ENCODE peak calls at places on chromosomes 16 and 17, in nine cellular contexts. One of them, this sample, is unnamed.

GRCh38 chr17:38344127-38344745 is 480 bp upstream of the GPR179 start:
- DNase-seq in effector CD4-positive, alpha-beta T cell: no peak
- DNase-seq in NCI-H2107: no peak
- DNase-seq in KG1: no peak
- DNase-seq in GM10248: no peak
- DNase-seq in colonic mucosa: no peak
- DNase-seq in uterus: no peak
- DNase-seq in CD8-positive, alpha-beta memory T cell: no peak
- DNase-seq in AG08395: no peak
- DNase-seq in this sample: no peak

GRCh38 chr17:82929011-82929622 is 89.3 kb upstream of the ZNF750 start:
- DNase-seq in KG1: no peak
- DNase-seq in CD8-positive, alpha-beta memory T cell: peak
- DNase-seq in colonic mucosa: no peak
- DNase-seq in NCI-H2107: no peak
- DNase-seq in GM10248: no peak
- DNase-seq in uterus: no peak
- DNase-seq in effector CD4-positive, alpha-beta T cell: no peak
- DNase-seq in AG08395: no peak
- DNase-seq in this sample: no peak

GRCh38 chr17:56150631-56151030 is 2.6 kb upstream of the ANKFN1 start:
- DNase-seq in colonic mucosa: no peak
- DNase-seq in AG08395: no peak
- DNase-seq in NCI-H2107: no peak
- DNase-seq in effector CD4-positive, alpha-beta T cell: no peak
- DNase-seq in GM10248: no peak
- DNase-seq in KG1: no peak
- DNase-seq in CD8-positive, alpha-beta memory T cell: no peak
- DNase-seq in uterus: no peak
- DNase-seq in this sample: no peak

GRCh38 chr16:27983244-27983643 is 80.3 kb downstream of the GSG1L start:
- DNase-seq in CD8-positive, alpha-beta memory T cell: no peak
- DNase-seq in effector CD4-positive, alpha-beta T cell: no peak
- DNase-seq in AG08395: no peak
- DNase-seq in NCI-H2107: no peak
- DNase-seq in uterus: no peak
- DNase-seq in GM10248: no peak
- DNase-seq in KG1: no peak
- DNase-seq in colonic mucosa: no peak
- DNase-seq in this sample: no peak

GRCh38 chr17:80795737-80796136 is 195.9 kb upstream of the CHMP6 start:
- DNase-seq in GM10248: no peak
- DNase-seq in uterus: no peak
- DNase-seq in CD8-positive, alpha-beta memory T cell: no peak
- DNase-seq in NCI-H2107: no peak
- DNase-seq in KG1: no peak
- DNase-seq in effector CD4-positive, alpha-beta T cell: no peak
- DNase-seq in colonic mucosa: no peak
- DNase-seq in AG08395: no peak
- DNase-seq in this sample: no peak

GRCh38 chr16:88719267-88719932 is 13.1 kb downstream of the CTU2 start:
- DNase-seq in KG1: no peak
- DNase-seq in CD8-positive, alpha-beta memory T cell: no peak
- DNase-seq in GM10248: no peak
- DNase-seq in effector CD4-positive, alpha-beta T cell: no peak
- DNase-seq in NCI-H2107: no peak
- DNase-seq in AG08395: no peak
- DNase-seq in colonic mucosa: no peak
- DNase-seq in uterus: peak
- DNase-seq in this sample: no peak

GRCh38 chr16:77993111-77993571 is 29.2 kb upstream of the CLEC3A start:
- DNase-seq in CD8-positive, alpha-beta memory T cell: no peak
- DNase-seq in KG1: no peak
- DNase-seq in GM10248: no peak
- DNase-seq in uterus: peak
- DNase-seq in AG08395: peak
- DNase-seq in effector CD4-positive, alpha-beta T cell: no peak
- DNase-seq in NCI-H2107: no peak
- DNase-seq in colonic mucosa: no peak
- DNase-seq in this sample: no peak

GRCh38 chr16:88901718-88902337 is 35.4 kb upstream of the PABPN1L start:
- DNase-seq in uterus: no peak
- DNase-seq in CD8-positive, alpha-beta memory T cell: no peak
- DNase-seq in GM10248: no peak
- DNase-seq in colonic mucosa: no peak
- DNase-seq in AG08395: no peak
- DNase-seq in effector CD4-positive, alpha-beta T cell: no peak
- DNase-seq in NCI-H2107: no peak
- DNase-seq in KG1: no peak
- DNase-seq in this sample: no peak

GRCh38 chr16:73025111-73025505 is 22.8 kb downstream of the ZFHX3 start:
- DNase-seq in uterus: no peak
- DNase-seq in NCI-H2107: no peak
- DNase-seq in effector CD4-positive, alpha-beta T cell: no peak
- DNase-seq in AG08395: no peak
- DNase-seq in KG1: no peak
- DNase-seq in GM10248: no peak
- DNase-seq in CD8-positive, alpha-beta memory T cell: no peak
- DNase-seq in colonic mucosa: no peak
- DNase-seq in this sample: no peak

GRCh38 chr16:86632944-86633343 is 54.6 kb downstream of the FOXL1 start:
- DNase-seq in NCI-H2107: no peak
- DNase-seq in KG1: no peak
- DNase-seq in GM10248: no peak
- DNase-seq in colonic mucosa: no peak
- DNase-seq in AG08395: no peak
- DNase-seq in effector CD4-positive, alpha-beta T cell: no peak
- DNase-seq in uterus: no peak
- DNase-seq in CD8-positive, alpha-beta memory T cell: no peak
- DNase-seq in this sample: no peak

GRCh38 chr17:65170839-65171238 is 33.7 kb downstream of the RGS9 start:
- DNase-seq in KG1: no peak
- DNase-seq in effector CD4-positive, alpha-beta T cell: no peak
- DNase-seq in CD8-positive, alpha-beta memory T cell: no peak
- DNase-seq in GM10248: no peak
- DNase-seq in uterus: no peak
- DNase-seq in AG08395: no peak
- DNase-seq in NCI-H2107: no peak
- DNase-seq in colonic mucosa: no peak
- DNase-seq in this sample: peak

GRCh38 chr17:20063665-20064648 is 54.8 kb downstream of the SPECC1 start:
- DNase-seq in uterus: peak
- DNase-seq in AG08395: peak
- DNase-seq in KG1: no peak
- DNase-seq in NCI-H2107: no peak
- DNase-seq in GM10248: peak
- DNase-seq in CD8-positive, alpha-beta memory T cell: no peak
- DNase-seq in effector CD4-positive, alpha-beta T cell: no peak
- DNase-seq in colonic mucosa: peak
- DNase-seq in this sample: peak

This sample was measured in NCI-H345.